ENCODE peak calls at places on chromosomes 13 and 19, in six cellular contexts. O is B cell; J is left colon; Y is A172; T is naive thymus-derived CD4-positive, alpha-beta T cell; Q is cardiac fibroblast. W is an unnamed sample.

GRCh38 chr19:5480427-5480836 is 25.2 kb downstream of the ZNRF4 start:
- DNase-seq in O (peak; percentile 52), J (peak; percentile 35), Y (no peak), T (peak; percentile 12), Q (peak; percentile 15), W (peak; percentile 49)

GRCh38 chr19:29630661-29631060 is 24.6 kb downstream of the POP4 start:
- DNase-seq in O (no peak), J (no peak), Y (no peak), T (no peak), Q (no peak), W (no peak)

GRCh38 chr13:83618966-83619365 is 263.3 kb downstream of the SLITRK1 start:
- DNase-seq in O (no peak), J (no peak), Y (peak; percentile 21), T (no peak), Q (peak; percentile 14), W (no peak)

GRCh38 chr13:50396001-50396400 is 380.8 kb downstream of the KCNRG start:
- DNase-seq in O (no peak), J (no peak), Y (no peak), T (no peak), Q (no peak), W (no peak)

GRCh38 chr13:106143930-106144709 is 391.3 kb downstream of the EFNB2 start:
- DNase-seq in O (no peak), J (no peak), Y (no peak), T (no peak), Q (no peak), W (no peak)

GRCh38 chr19:9018163-9018875 is 8.1 kb upstream of the MUC16 start:
- DNase-seq in O (no peak), J (no peak), Y (peak; percentile 84), T (no peak), Q (no peak), W (no peak)

GRCh38 chr19:16268676-16269319 is 55.8 kb upstream of the KLF2 start:
- DNase-seq in O (no peak), J (no peak), Y (no peak), T (peak; percentile 44), Q (no peak), W (no peak)

GRCh38 chr19:55699221-55699620 is 24.2 kb downstream of the EPN1 start:
- DNase-seq in O (no peak), J (no peak), Y (no peak), T (no peak), Q (no peak), W (no peak)

GRCh38 chr13:33872005-33872351 is 54.0 kb downstream of the RFC3 start:
- DNase-seq in O (no peak), J (no peak), Y (no peak), T (no peak), Q (peak; percentile 48), W (no peak)

GRCh38 chr13:20399961-20400360 is 125.7 kb downstream of the CRYL1 start:
- DNase-seq in O (no peak), J (no peak), Y (no peak), T (no peak), Q (no peak), W (no peak)

GRCh38 chr19:41595890-41596280 is 19.9 kb downstream of the CEACAM21 start:
- DNase-seq in O (no peak), J (no peak), Y (no peak), T (no peak), Q (no peak), W (no peak)

GRCh38 chr19:29483944-29484581 is 41.7 kb upstream of the VSTM2B start:
- DNase-seq in O (no peak), J (no peak), Y (no peak), T (no peak), Q (no peak), W (no peak)

GRCh38 chr13:55615080-55615479 is 1525.6 kb upstream of the PRR20A start:
- DNase-seq in O (no peak), J (no peak), Y (no peak), T (no peak), Q (no peak), W (no peak)

GRCh38 chr19:49560358-49560900 is 19.9 kb downstream of the NOSIP start:
- DNase-seq in O (peak; percentile 35), J (peak; percentile 59), Y (no peak), T (peak; percentile 48), Q (no peak), W (no peak)

GRCh38 chr19:11821474-11821873 is 7.4 kb downstream of the ZNF440 start:
- DNase-seq in O (no peak), J (no peak), Y (peak; percentile 71), T (no peak), Q (peak; percentile 44), W (no peak)

GRCh38 chr13:29817604-29818378 is 32.6 kb downstream of the UBL3 start:
- DNase-seq in O (peak; percentile 17), J (no peak), Y (no peak), T (no peak), Q (no peak), W (peak; percentile 82)

GRCh38 chr19:3467437-3468198 is 12.7 kb downstream of the SMIM24 start:
- DNase-seq in O (no peak), J (no peak), Y (no peak), T (no peak), Q (no peak), W (no peak)

GRCh38 chr19:7199613-7200533 is 94.3 kb downstream of the INSR start:
- DNase-seq in O (no peak), J (peak; percentile 42), Y (peak; percentile 66), T (no peak), Q (no peak), W (peak; percentile 30)

GRCh38 chr13:85995788-85996418 is 196.7 kb upstream of the SLITRK6 start:
- DNase-seq in O (no peak), J (no peak), Y (no peak), T (no peak), Q (no peak), W (no peak)

GRCh38 chr19:37953125-37953524 is 46.1 kb downstream of the SIPA1L3 start:
- DNase-seq in O (no peak), J (no peak), Y (no peak), T (no peak), Q (no peak), W (no peak)

GRCh38 chr19:6806488-6806887 is 34.0 kb downstream of the VAV1 start:
- DNase-seq in O (no peak), J (no peak), Y (peak; percentile 37), T (no peak), Q (no peak), W (peak; percentile 67)

W was measured in NAMALWA.